ENCODE peak calls at places on chromosome 12, in nine cellular contexts. W, H, M, F, N, V, S, E and C are unnamed samples.

GRCh38 chr12:113302925-113303640 is 31.8 kb downstream of the SLC8B1 start:
- DNase-seq in W (no peak), H (no peak), M (no peak), F (no peak), N (no peak), V (no peak), S (no peak), E (no peak), C (no peak)

GRCh38 chr12:49295087-49296001 is at the start of gene PRPH:
- DNase-seq in W (no peak), H (peak; percentile 77), M (peak; percentile 39), F (no peak), N (peak; percentile 53), V (peak; percentile 45), S (no peak), E (peak; percentile 34), C (peak; percentile 31)

GRCh38 chr12:84596276-84596675 is 316.3 kb downstream of the SLC6A15 start:
- DNase-seq in W (no peak), H (no peak), M (no peak), F (no peak), N (no peak), V (peak; percentile 9), S (no peak), E (no peak), C (no peak)

GRCh38 chr12:128969480-128970055 is 116.3 kb downstream of the GLT1D1 start:
- DNase-seq in W (peak; percentile 74), H (peak; percentile 82), M (peak; percentile 34), F (no peak), N (no peak), V (peak; percentile 69), S (no peak), E (peak; percentile 52), C (no peak)

GRCh38 chr12:111455448-111456320 is 50.0 kb downstream of the SH2B3 start:
- DNase-seq in W (no peak), H (peak; percentile 36), M (no peak), F (no peak), N (no peak), V (no peak), S (no peak), E (no peak), C (no peak)

GRCh38 chr12:68804654-68805591 is 3.1 kb upstream of the MDM2 start:
- DNase-seq in W (peak; percentile 30), H (peak; percentile 64), M (peak; percentile 69), F (no peak), N (no peak), V (peak; percentile 73), S (no peak), E (peak; percentile 75), C (peak; percentile 42)

GRCh38 chr12:62995097-62995496 is 60.1 kb upstream of the PPM1H start:
- DNase-seq in W (no peak), H (no peak), M (no peak), F (no peak), N (no peak), V (peak; percentile 72), S (no peak), E (no peak), C (no peak)

GRCh38 chr12:58288191-58288590 is 346.8 kb downstream of the ATP23 start:
- DNase-seq in W (no peak), H (no peak), M (no peak), F (no peak), N (no peak), V (no peak), S (no peak), E (no peak), C (no peak)

GRCh38 chr12:3427956-3428355 is 63.0 kb upstream of the PRMT8 start:
- DNase-seq in W (no peak), H (no peak), M (no peak), F (no peak), N (no peak), V (no peak), S (no peak), E (no peak), C (no peak)

GRCh38 chr12:105852958-105853357 is 285.8 kb downstream of the NUAK1 start:
- DNase-seq in W (no peak), H (no peak), M (no peak), F (no peak), N (no peak), V (no peak), S (no peak), E (no peak), C (no peak)

GRCh38 chr12:124296916-124297351 is 2.0 kb downstream of the RFLNA start:
- DNase-seq in W (no peak), H (no peak), M (no peak), F (no peak), N (no peak), V (no peak), S (no peak), E (no peak), C (no peak)

GRCh38 chr12:94699796-94700195 is 49.4 kb upstream of the TMCC3 start:
- DNase-seq in W (no peak), H (no peak), M (no peak), F (no peak), N (no peak), V (no peak), S (no peak), E (no peak), C (no peak)

GRCh38 chr12:2084553-2085296 is 31.9 kb downstream of the CACNA1C start:
- DNase-seq in W (no peak), H (no peak), M (no peak), F (no peak), N (no peak), V (no peak), S (no peak), E (no peak), C (no peak)

GRCh38 chr12:123150804-123151678 is at the start of gene PITPNM2:
- DNase-seq in W (peak; percentile 92), H (no peak), M (peak; percentile 67), F (no peak), N (no peak), V (peak; percentile 78), S (peak; percentile 82), E (peak; percentile 75), C (peak; percentile 81)

GRCh38 chr12:132162508-132163031 is 18.3 kb downstream of the NOC4L start:
- DNase-seq in W (no peak), H (no peak), M (peak; percentile 13), F (no peak), N (no peak), V (no peak), S (no peak), E (no peak), C (no peak)

GRCh38 chr12:109877504-109878246 is 2.7 kb downstream of the GLTP start:
- DNase-seq in W (no peak), H (no peak), M (no peak), F (no peak), N (no peak), V (no peak), S (no peak), E (no peak), C (no peak)

GRCh38 chr12:132021965-132022364 is 72.2 kb downstream of the EP400 start:
- DNase-seq in W (no peak), H (no peak), M (no peak), F (no peak), N (no peak), V (no peak), S (no peak), E (no peak), C (no peak)

DNA sequence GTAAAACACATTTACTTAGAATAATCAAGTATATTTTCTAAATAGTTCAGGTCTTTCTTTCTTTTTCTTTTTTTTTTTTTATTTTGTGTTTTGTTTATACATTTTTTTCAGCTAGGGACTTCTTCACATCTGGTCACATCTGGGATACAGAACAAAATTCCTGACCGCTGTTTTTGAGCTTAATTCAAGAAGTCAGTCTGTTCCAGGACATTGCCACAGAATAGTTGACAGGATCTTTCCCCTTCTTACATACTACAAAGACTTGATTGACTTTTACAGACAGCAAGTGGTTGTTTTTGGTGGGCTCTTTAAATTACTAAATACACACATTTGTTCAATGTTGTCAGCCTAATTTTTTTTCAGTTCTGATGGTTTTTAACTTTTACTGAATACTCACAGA is 41.8 kb upstream of the DCN start:
- DNase-seq in W (no peak), H (no peak), M (no peak), F (no peak), N (no peak), V (no peak), S (no peak), E (no peak), C (no peak)
- H3K27ac ChIP-seq in W (peak overlapping the region; percentile 18), H (no peak overlapping the region), M (no peak overlapping the region), F (peak overlapping the region; percentile 4), N (no peak overlapping the region), V (no peak overlapping the region), S (no peak overlapping the region), E (no peak overlapping the region), C (no peak overlapping the region)

GRCh38 chr12:46401703-46402102 is 29.1 kb upstream of the SLC38A2 start:
- DNase-seq in W (peak; percentile 41), H (no peak), M (peak; percentile 27), F (no peak), N (no peak), V (peak; percentile 52), S (no peak), E (peak; percentile 64), C (peak; percentile 57)
- TF ChIP-seq CTCF in W (peak; percentile 23), H (no peak), M (peak; percentile 30), F (no peak), N (peak; percentile 36), V (peak; percentile 34), S (no peak), E (peak; percentile 46), C (peak; percentile 23)

DNA sequence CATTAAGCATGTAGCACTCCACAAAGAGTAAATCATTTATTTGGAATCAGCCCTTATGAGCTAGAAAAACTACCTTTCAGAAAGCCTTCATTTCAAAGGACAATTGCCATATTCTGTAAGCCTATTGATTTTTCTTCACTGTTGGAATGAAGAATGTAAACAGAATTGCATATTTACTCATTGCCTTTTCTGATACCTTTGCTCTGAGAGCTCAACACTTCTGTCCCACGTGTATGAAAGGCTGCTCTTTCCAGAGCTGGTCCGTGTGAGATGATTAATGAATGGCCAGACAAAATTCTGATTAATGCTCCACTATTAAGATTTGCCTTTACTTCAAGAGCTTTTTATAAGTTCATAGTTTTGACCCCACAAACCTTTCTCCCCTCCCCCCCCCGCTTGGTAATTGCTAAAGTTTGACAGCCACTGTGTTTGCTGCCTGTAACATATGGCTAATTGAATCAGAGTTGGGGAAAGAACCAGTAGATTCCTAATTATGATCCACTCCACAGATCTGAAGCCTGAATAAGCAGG is 63.0 kb upstream of the PLEKHA5 start:
- DNase-seq in W (peak; percentile 11), H (no peak), M (no peak), F (no peak), N (no peak), V (no peak), S (no peak), E (peak; percentile 37), C (no peak)
- H3K4me1 ChIP-seq in W (peaks cover 11% of the 10 kb centered on the region), H (peaks cover 9% of the 10 kb centered on the region), M (peaks cover 25% of the 10 kb centered on the region), F (no peaks in the 10 kb centered on the region), N (no peaks in the 10 kb centered on the region), V (peaks cover 24% of the 10 kb centered on the region), S (no peaks in the 10 kb centered on the region), E (peaks cover 36% of the 10 kb centered on the region), C (no peaks in the 10 kb centered on the region)

DNA sequence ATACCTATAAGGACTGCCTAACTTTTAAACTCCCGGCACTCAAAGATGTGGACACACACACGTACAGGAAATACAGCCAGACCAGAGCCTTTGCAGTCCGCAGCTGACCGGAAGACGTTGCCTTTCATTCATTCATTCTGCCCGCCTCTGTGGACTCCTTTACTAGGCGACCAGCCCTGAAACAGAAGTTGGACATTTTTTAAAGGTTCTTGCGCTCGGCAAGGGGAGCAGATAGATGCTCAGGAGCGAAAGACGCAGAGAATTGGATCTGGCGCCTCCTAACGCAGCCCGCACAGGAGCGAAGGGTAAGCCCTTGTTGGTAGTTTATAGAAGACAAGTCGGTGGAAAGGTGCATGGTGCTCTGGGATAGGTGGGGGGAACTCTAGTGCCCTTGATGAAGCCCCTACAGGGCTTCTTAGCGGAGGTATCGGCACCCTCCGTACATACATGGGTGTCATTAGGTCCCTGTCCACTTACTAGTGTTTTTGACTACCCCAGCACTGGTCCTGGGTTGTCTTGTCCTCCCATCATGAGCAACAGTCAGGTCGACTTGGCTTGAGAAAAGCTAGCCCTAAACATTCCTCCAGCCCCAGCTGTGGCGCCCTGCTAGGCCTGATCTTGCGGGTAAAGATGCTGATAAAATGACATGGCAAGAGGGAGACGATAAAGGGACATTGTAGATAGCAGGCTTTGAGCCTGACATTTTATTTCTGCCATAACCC is at the start of gene KDM2B:
- DNase-seq in W (peak; percentile 50), H (peak; percentile 59), M (no peak), F (no peak), N (no peak), V (peak; percentile 73), S (peak; percentile 59), E (peak; percentile 43), C (peak; percentile 39)
- H3K27ac ChIP-seq in W (peak within 1 kb of the TSS; percentile 81), H (peak within 1 kb of the TSS; percentile 95), M (peak within 1 kb of the TSS; percentile 81), F (peak within 1 kb of the TSS; percentile 91), N (peak within 1 kb of the TSS; percentile 74), V (peak within 1 kb of the TSS; percentile 100), S (peak within 1 kb of the TSS; percentile 85), E (peak within 1 kb of the TSS; percentile 85), C (peak within 1 kb of the TSS; percentile 56)